ENCODE peak calls at places on chromosomes 4 and X, in four cellular contexts. One of them, this sample, is unnamed.

GRCh38 chrX:122078079-122078478 is 1030.7 kb downstream of the GLUD2 start:
- DNase-seq in K562: no peak
- DNase-seq in GM12878: no peak
- DNase-seq in IMR-90: no peak
- DNase-seq in this sample: no peak

GRCh38 chrX:130714135-130714534 is 188.9 kb downstream of the ENOX2 start:
- DNase-seq in IMR-90: no peak
- DNase-seq in GM12878: no peak
- DNase-seq in K562: no peak
- DNase-seq in this sample: no peak

GRCh38 chr4:36255575-36255974 is 11.3 kb upstream of the ARAP2 start:
- DNase-seq in IMR-90: no peak
- DNase-seq in K562: no peak
- DNase-seq in GM12878: peak
- DNase-seq in this sample: no peak

GRCh38 chrX:20487227-20487626 is 220.5 kb upstream of the RPS6KA3 start:
- DNase-seq in K562: no peak
- DNase-seq in IMR-90: peak
- DNase-seq in GM12878: no peak
- DNase-seq in this sample: no peak

GRCh38 chr4:186946682-186947294 is 223.1 kb upstream of the FAT1 start:
- DNase-seq in IMR-90: peak
- DNase-seq in GM12878: no peak
- DNase-seq in K562: peak
- DNase-seq in this sample: no peak

GRCh38 chr4:121717680-121718237 is 21.0 kb upstream of the ANXA5 start:
- DNase-seq in IMR-90: peak
- DNase-seq in GM12878: no peak
- DNase-seq in K562: no peak
- DNase-seq in this sample: no peak

GRCh38 chr4:114249561-114250356 is 270.3 kb upstream of the ARSJ start:
- DNase-seq in GM12878: no peak
- DNase-seq in IMR-90: no peak
- DNase-seq in K562: no peak
- DNase-seq in this sample: no peak

GRCh38 chr4:53586121-53586816 is 5.0 kb downstream of the LNX1 start:
- DNase-seq in GM12878: no peak
- DNase-seq in IMR-90: peak
- DNase-seq in K562: no peak
- DNase-seq in this sample: no peak

GRCh38 chr4:7384929-7385890 is 49.5 kb downstream of the PSAPL1 start:
- DNase-seq in GM12878: no peak
- DNase-seq in K562: no peak
- DNase-seq in IMR-90: no peak
- DNase-seq in this sample: no peak

GRCh38 chrX:23937100-23937499 is 29.3 kb downstream of the CXorf58 start:
- DNase-seq in K562: peak
- DNase-seq in IMR-90: peak
- DNase-seq in GM12878: no peak
- DNase-seq in this sample: no peak

GRCh38 chrX:68944211-68944610 is 115.4 kb downstream of the EFNB1 start:
- DNase-seq in GM12878: no peak
- DNase-seq in K562: peak
- DNase-seq in IMR-90: no peak
- DNase-seq in this sample: no peak

GRCh38 chr4:2272026-2272827 is 10.3 kb upstream of the MXD4 start:
- DNase-seq in IMR-90: no peak
- DNase-seq in GM12878: no peak
- DNase-seq in K562: no peak
- DNase-seq in this sample: no peak

GRCh38 chr4:139223682-139224317 is 46.8 kb upstream of the ELF2 start:
- DNase-seq in GM12878: no peak
- DNase-seq in K562: no peak
- DNase-seq in IMR-90: peak
- DNase-seq in this sample: peak

GRCh38 chr4:26826721-26827120 is 33.9 kb upstream of the STIM2 start:
- DNase-seq in IMR-90: peak
- DNase-seq in K562: no peak
- DNase-seq in GM12878: peak
- DNase-seq in this sample: peak

GRCh38 chr4:185656467-185656890 is 121.2 kb upstream of the PDLIM3 start:
- DNase-seq in GM12878: no peak
- DNase-seq in K562: no peak
- DNase-seq in IMR-90: peak
- DNase-seq in this sample: peak

GRCh38 chrX:40012039-40012799 is 85.5 kb downstream of the BCOR start:
- DNase-seq in K562: no peak
- DNase-seq in GM12878: no peak
- DNase-seq in IMR-90: peak
- DNase-seq in this sample: peak
- TF ChIP-seq FOS in K562: no peak
- TF ChIP-seq FOS in GM12878: no peak
- TF ChIP-seq FOS in IMR-90: no peak
- TF ChIP-seq FOS in this sample: peak

GRCh38 chr4:169611157-169611556 is 1.2 kb downstream of the NEK1 start:
- DNase-seq in K562: no peak
- DNase-seq in GM12878: no peak
- DNase-seq in IMR-90: no peak
- DNase-seq in this sample: no peak

GRCh38 chr4:169615467-169616106 is 3.2 kb upstream of the NEK1 start:
- DNase-seq in IMR-90: peak
- DNase-seq in GM12878: no peak
- DNase-seq in K562: no peak
- DNase-seq in this sample: no peak

GRCh38 chr4:169617306-169617705 is 3.1 kb upstream of the CLCN3 start:
- DNase-seq in K562: no peak
- DNase-seq in GM12878: no peak
- DNase-seq in IMR-90: no peak
- DNase-seq in this sample: no peak

GRCh38 chr4:169611991-169612868 is at the start of gene NEK1:
- DNase-seq in GM12878: peak
- DNase-seq in K562: peak
- DNase-seq in IMR-90: peak
- DNase-seq in this sample: peak

DNA sequence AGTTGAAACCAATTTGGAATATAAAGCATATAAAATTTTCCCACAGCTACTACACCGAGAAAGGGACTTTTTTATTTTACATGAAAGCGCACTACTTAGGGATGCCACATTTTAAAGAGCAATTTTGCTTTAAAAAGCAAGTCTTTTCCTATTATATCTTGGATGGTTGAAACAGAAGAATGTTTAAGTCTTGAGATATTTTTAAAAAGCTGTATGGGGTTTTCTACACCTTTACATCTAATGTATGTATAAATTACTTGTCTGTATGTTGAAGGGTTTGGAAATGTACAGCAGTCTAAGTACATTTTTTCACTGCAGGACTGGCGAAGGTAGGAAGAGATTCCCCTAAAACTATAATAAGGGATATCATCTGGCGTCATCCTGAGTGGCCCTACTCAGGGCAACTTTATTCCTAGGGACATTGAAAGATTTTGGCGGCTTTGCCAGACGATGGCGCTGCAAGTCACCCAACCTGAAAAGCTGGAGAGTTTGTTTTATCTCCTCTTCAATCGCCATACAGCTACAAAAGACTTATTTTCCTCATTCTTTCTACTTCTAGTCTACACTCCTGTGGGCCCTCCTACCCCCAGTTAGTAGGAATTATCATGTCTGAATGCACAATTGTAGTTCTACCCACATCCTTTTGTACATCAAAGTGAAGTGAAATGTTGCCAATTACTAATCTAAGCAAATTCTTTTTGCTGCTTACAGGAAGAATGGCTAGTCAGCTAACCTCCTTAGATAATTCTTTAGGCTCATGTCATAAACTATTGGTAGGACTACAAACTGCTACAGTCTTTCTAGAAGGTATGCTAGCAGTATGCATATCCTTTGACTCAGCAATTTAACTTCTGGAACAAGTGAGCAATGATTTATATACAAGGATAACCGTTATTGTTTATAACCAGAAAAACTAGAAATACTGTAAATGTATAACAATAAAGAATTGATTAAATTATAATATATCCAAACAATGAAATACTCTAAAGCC is 781 bp upstream of the NEK1 start:
- DNase-seq in IMR-90: peak
- DNase-seq in K562: peak
- DNase-seq in GM12878: no peak
- DNase-seq in this sample: peak
- TF ChIP-seq FOS in IMR-90: no peak
- TF ChIP-seq FOS in K562: no peak
- TF ChIP-seq FOS in GM12878: no peak
- TF ChIP-seq FOS in this sample: no peak

GRCh38 chrX:14038375-14039077 is 8.8 kb upstream of the GEMIN8 start:
- DNase-seq in IMR-90: no peak
- DNase-seq in GM12878: no peak
- DNase-seq in K562: no peak
- DNase-seq in this sample: no peak
- TF ChIP-seq FOS in IMR-90: no peak
- TF ChIP-seq FOS in GM12878: no peak
- TF ChIP-seq FOS in K562: no peak
- TF ChIP-seq FOS in this sample: no peak

DNA sequence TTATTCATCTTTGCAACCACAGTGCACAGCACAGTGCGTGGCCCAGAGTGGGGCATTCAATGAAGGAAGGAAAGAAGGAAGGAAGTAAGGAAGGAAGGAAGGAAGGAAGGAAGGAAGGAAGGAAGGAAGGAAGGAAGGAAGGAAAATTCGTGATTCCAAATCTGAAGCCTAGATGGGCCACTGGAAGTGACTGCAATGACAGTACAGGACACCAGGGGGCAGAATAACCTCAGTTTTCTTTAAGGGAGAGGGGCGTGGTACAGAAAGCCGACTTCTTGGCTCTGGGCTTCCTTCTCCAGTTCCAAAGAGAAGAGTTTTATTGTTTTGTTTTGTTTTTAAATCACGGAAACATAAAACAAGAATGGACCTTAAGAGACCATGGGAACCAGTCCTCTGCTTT is 47.8 kb downstream of the APLN start:
- DNase-seq in GM12878: peak
- DNase-seq in K562: peak
- DNase-seq in IMR-90: peak
- DNase-seq in this sample: peak
- TF ChIP-seq FOS in GM12878: no peak
- TF ChIP-seq FOS in K562: no peak
- TF ChIP-seq FOS in IMR-90: no peak
- TF ChIP-seq FOS in this sample: no peak

DNA sequence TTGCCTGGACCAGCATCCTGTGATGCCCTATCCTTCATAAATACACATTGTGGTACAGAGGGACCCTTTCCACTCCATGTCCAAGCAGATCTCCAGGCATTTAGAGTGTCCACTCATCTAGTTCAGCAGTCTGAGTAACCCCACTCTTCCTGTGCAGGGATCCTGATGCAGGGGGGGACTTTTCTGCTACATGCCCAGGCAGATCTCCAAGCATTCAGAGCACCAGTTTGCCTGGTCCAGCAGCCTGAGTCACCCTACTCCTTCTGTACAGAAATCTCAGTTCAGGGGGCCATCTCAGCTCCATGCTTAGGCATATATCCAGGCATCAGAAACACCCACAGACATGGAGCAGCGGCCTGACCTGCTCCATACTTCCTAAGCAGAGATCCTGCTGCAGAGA is 1089.8 kb downstream of the FAT4 start:
- DNase-seq in IMR-90: peak
- DNase-seq in GM12878: no peak
- DNase-seq in K562: no peak
- DNase-seq in this sample: no peak
- TF ChIP-seq FOS in IMR-90: no peak
- TF ChIP-seq FOS in GM12878: no peak
- TF ChIP-seq FOS in K562: no peak
- TF ChIP-seq FOS in this sample: no peak

DNA sequence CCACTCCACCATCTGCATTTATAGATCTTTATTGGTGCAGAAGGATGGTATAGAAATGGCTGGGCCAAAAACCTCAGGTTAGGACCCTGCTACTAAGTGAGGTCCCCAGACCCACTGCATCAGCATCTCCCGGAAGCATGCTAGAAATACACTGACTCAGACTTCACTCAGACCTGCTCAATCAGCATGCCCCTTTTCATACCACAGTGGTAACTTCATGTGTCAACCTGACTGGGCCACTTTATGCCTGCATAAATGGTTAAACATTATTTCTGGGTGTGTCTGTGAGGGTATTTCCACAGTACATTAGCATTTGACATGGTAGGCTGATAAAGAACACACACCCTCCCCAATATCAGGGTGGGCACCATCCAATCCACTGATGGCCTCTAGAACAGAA is 118.6 kb upstream of the VCX3B start:
- DNase-seq in K562: no peak
- DNase-seq in GM12878: no peak
- DNase-seq in IMR-90: no peak
- DNase-seq in this sample: no peak
- TF ChIP-seq FOS in K562: no peak
- TF ChIP-seq FOS in GM12878: no peak
- TF ChIP-seq FOS in IMR-90: no peak
- TF ChIP-seq FOS in this sample: no peak

GRCh38 chr4:46270986-46271596 is 118.8 kb downstream of the GABRA2 start:
- DNase-seq in IMR-90: peak
- DNase-seq in K562: peak
- DNase-seq in GM12878: peak
- DNase-seq in this sample: no peak
- TF ChIP-seq FOS in IMR-90: no peak
- TF ChIP-seq FOS in K562: no peak
- TF ChIP-seq FOS in GM12878: no peak
- TF ChIP-seq FOS in this sample: no peak

GRCh38 chr4:172686021-172686420 is 482.6 kb upstream of the GALNT7 start:
- DNase-seq in K562: no peak
- DNase-seq in IMR-90: no peak
- DNase-seq in GM12878: no peak
- DNase-seq in this sample: no peak
- TF ChIP-seq FOS in K562: no peak
- TF ChIP-seq FOS in IMR-90: no peak
- TF ChIP-seq FOS in GM12878: no peak
- TF ChIP-seq FOS in this sample: no peak

This sample was measured in endothelial cell of umbilical vein.